ENCODE peak calls at places on chromosome 18, in ten cellular contexts. J is A549, T is cardiac muscle cell, S is keratinocyte, V is heart right ventricle, X is left lung, U is uterus, Y is tibial nerve, M is neural progenitor cell, K is DND-41. G is an unnamed sample. For H3K4me1, the result is how much of the 10 kb centered on the place peaks cover.

GRCh38 chr18:48929951-48930713 is 20.6 kb downstream of the SMAD7 start:
- DNase-seq in J (peak), Y (no peak), X (no peak), K (no peak), S (no peak), V (no peak), T (peak), U (no peak), M (peak), G (peak)

GRCh38 chr18:58325521-58325908 is 281.5 kb downstream of the NEDD4L start:
- DNase-seq in J (no peak), T (no peak), X (no peak), V (no peak), K (no peak), Y (no peak), U (no peak), M (no peak), S (no peak), G (no peak)

GRCh38 chr18:2847341-2848144 is 737 bp downstream of the EMILIN2 start:
- DNase-seq in J (no peak), U (peak), T (peak), S (no peak), X (peak), V (peak), Y (no peak), M (peak), K (no peak), G (no peak)

GRCh38 chr18:39487932-39488331 is 1922.3 kb upstream of the CELF4 start:
- DNase-seq in S (no peak), M (no peak), K (no peak), J (no peak), V (no peak), X (no peak), T (no peak), Y (no peak), U (no peak), G (no peak)

GRCh38 chr18:41842886-41843285 is 112.1 kb upstream of the PIK3C3 start:
- DNase-seq in V (no peak), X (no peak), T (peak), M (no peak), J (no peak), Y (no peak), U (no peak), K (no peak), S (no peak), G (no peak)

GRCh38 chr18:40974448-40974847 is 980.6 kb upstream of the PIK3C3 start:
- DNase-seq in S (no peak), M (no peak), Y (no peak), U (no peak), K (no peak), T (no peak), V (no peak), J (no peak), X (no peak), G (no peak)

GRCh38 chr18:79883461-79884295 is 67.8 kb downstream of the SLC66A2 start:
- DNase-seq in T (no peak), S (no peak), X (no peak), K (no peak), Y (no peak), U (no peak), M (no peak), V (no peak), J (no peak), G (no peak)

GRCh38 chr18:50151876-50152275 is 43.1 kb downstream of the MYO5B start:
- DNase-seq in J (no peak), Y (no peak), K (no peak), V (no peak), S (no peak), M (no peak), U (no peak), T (peak), X (no peak), G (no peak)

GRCh38 chr18:46578987-46579386 is 78.0 kb downstream of the LOXHD1 start:
- DNase-seq in S (no peak), V (no peak), X (no peak), M (no peak), U (no peak), K (no peak), T (no peak), Y (no peak), J (no peak), G (no peak)

GRCh38 chr18:10476430-10476829 is 22.0 kb downstream of the APCDD1 start:
- DNase-seq in V (no peak), J (no peak), Y (no peak), X (no peak), U (no peak), K (no peak), T (no peak), S (no peak), M (no peak), G (no peak)

GRCh38 chr18:48862116-48862515 is 88.6 kb downstream of the SMAD7 start:
- DNase-seq in M (no peak), K (no peak), U (no peak), T (no peak), J (no peak), X (no peak), S (no peak), Y (no peak), V (no peak), G (no peak)

GRCh38 chr18:10410472-10411300 is 43.7 kb upstream of the APCDD1 start:
- DNase-seq in Y (no peak), M (peak), K (no peak), X (no peak), S (no peak), J (no peak), T (no peak), U (no peak), V (no peak), G (no peak)

GRCh38 chr18:59432796-59433195 is 73.7 kb upstream of the LMAN1 start:
- DNase-seq in M (no peak), V (no peak), S (no peak), Y (no peak), U (no peak), J (no peak), X (no peak), K (no peak), T (no peak), G (no peak)

GRCh38 chr18:64019922-64020756 is 50.3 kb downstream of the SERPINB8 start:
- DNase-seq in M (no peak), U (no peak), J (no peak), X (no peak), T (no peak), V (no peak), Y (no peak), S (no peak), K (no peak), G (no peak)

GRCh38 chr18:78995740-78996395 is 16.2 kb downstream of the SALL3 start:
- DNase-seq in T (no peak), Y (no peak), U (no peak), X (no peak), V (no peak), J (no peak), S (no peak), K (no peak), M (no peak), G (no peak)

GRCh38 chr18:9868857-9869712 is 16.7 kb upstream of the TXNDC2 start:
- DNase-seq in Y (no peak), U (no peak), T (peak), M (no peak), S (no peak), V (no peak), X (no peak), J (no peak), K (no peak), G (peak)

GRCh38 chr18:79925656-79925979 is 25.8 kb downstream of the SLC66A2 start:
- DNase-seq in Y (no peak), S (no peak), X (peak), U (no peak), K (no peak), J (no peak), M (no peak), V (no peak), T (no peak), G (no peak)

GRCh38 chr18:70072678-70073077 is 125.0 kb upstream of the CD226 start:
- DNase-seq in J (peak), K (no peak), Y (no peak), T (peak), V (no peak), X (no peak), M (no peak), S (no peak), U (no peak), G (no peak)

GRCh38 chr18:67133669-67134068 is 382.9 kb downstream of the DSEL start:
- DNase-seq in X (no peak), V (no peak), J (no peak), T (no peak), K (no peak), U (no peak), S (no peak), M (no peak), Y (no peak), G (no peak)

GRCh38 chr18:37586641-37587225 is 21.1 kb upstream of the CELF4 start:
- DNase-seq in M (peak), X (no peak), S (no peak), K (no peak), V (no peak), T (no peak), Y (no peak), J (no peak), U (no peak), G (no peak)

GRCh38 chr18:51621103-51621969 is 423.9 kb upstream of the MEX3C start:
- DNase-seq in X (no peak), V (peak), K (peak), U (no peak), T (peak), Y (peak), S (no peak), J (peak), M (peak), G (peak)

GRCh38 chr18:5720132-5720531 is 175.2 kb downstream of the TMEM200C start:
- DNase-seq in M (no peak), J (no peak), U (no peak), V (no peak), Y (no peak), X (no peak), K (no peak), S (no peak), T (no peak), G (no peak)

GRCh38 chr18:77105021-77105420 is 27.6 kb downstream of the MBP start:
- DNase-seq in S (no peak), X (no peak), J (no peak), M (no peak), U (no peak), K (peak), V (no peak), T (no peak), Y (no peak), G (no peak)

GRCh38 chr18:48036641-48037421 is 106.4 kb upstream of the SMAD2 start:
- DNase-seq in T (peak), S (no peak), V (no peak), J (no peak), K (no peak), Y (no peak), X (peak), U (no peak), M (no peak), G (no peak)

GRCh38 chr18:47817017-47817911 is 113.2 kb downstream of the SMAD2 start:
- DNase-seq in K (no peak), V (no peak), S (no peak), M (no peak), J (no peak), U (no peak), Y (no peak), T (no peak), X (no peak), G (no peak)

GRCh38 chr18:24986611-24987270 is 365.2 kb downstream of the ZNF521 start:
- DNase-seq in Y (no peak), M (peak), X (no peak), V (no peak), T (no peak), K (no peak), U (no peak), S (no peak), J (no peak), G (no peak)

GRCh38 chr18:70337139-70337972 is 48.5 kb downstream of the SOCS6 start:
- DNase-seq in X (peak), J (peak), S (peak), M (peak), U (no peak), K (no peak), V (no peak), Y (no peak), T (peak), G (peak)

GRCh38 chr18:3162181-3162580 is 57.6 kb downstream of the MYOM1 start:
- DNase-seq in T (no peak), J (no peak), S (peak), U (no peak), X (no peak), K (no peak), Y (no peak), M (no peak), V (no peak), G (no peak)

GRCh38 chr18:78722959-78723706 is 256.5 kb upstream of the SALL3 start:
- DNase-seq in J (no peak), M (no peak), V (no peak), K (no peak), X (peak), S (no peak), U (peak), T (no peak), Y (no peak), G (no peak)

DNA sequence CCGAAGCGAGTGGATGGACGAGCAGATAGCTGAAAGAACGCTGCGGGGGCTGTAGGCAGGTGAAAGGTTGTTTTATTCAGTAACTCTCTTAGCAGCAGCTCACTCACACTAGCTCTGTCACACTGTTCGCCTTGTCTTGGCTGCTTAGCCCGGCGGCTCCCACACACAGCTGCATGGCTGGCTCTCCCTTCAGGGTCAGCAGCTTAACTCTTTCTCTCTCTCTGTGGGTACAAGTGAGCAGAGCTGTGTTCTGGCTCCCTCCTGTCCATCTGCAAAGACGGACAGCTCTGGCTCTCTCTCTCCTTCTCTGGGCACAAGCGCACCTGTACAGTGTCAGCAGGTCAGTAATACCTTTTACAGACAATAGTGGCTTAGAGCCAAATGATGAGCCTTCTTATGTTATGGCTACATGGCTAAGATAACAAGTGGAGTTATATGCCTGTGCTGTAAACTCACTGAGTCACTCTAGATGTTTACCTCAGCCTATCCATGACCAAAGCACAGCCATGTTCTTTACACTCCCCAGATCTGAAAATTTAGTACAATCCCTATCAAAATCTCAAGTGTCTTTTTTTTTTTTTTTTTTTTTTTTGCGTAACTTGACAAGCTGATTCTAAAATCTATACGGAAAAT is 149.3 kb downstream of the GALNT1 start:
- DNase-seq in U (peak), V (no peak), T (peak), X (no peak), J (no peak), M (peak), Y (no peak), K (no peak), S (no peak), G (no peak)
- H3K4me3 ChIP-seq in U (peak), V (no peak), T (no peak), X (no peak), J (no peak), M (no peak), Y (no peak), K (no peak), S (no peak), G (no peak)

DNA sequence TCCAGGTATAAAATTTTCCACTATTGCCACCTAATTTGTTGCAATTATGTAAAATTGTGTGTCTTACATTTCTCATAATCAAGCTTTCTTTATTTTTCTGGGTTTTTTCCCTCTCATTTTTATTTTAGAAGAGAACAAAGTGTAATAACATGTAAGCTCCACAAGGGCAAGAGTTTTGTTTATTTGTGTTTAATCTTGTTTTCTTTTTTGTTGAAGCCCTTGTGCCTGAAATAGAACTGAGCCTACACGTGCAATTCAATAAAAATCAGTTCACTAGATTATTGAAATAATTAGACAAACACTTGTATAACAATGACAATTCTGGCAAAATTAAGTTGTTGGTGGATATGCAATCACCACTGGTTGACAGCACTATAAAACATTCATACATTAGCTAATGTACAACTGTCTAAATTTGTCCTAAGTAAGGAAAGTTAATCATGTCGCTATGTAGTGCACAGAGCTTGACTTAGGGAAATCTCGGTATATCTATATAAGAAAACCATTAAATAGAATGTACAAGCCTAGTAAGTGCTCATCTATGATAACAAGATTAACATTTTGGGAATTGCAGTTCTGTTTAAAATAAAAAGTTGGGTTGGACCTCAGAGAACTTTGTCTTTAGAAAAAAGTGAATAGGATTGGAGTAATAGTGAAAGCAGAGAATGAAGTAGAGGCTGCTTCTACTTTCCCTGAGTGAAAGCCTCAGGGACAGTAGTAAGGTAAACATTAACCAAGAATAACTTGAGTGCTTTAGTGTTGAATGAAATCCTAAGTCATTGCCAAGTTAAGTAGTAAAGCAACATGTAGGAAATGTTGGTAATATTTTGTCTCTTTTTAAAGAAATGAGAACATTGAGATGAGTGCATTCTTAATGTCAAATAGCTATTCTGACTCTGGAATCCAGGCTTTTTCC is 37.4 kb upstream of the NOL4 start:
- DNase-seq in J (no peak), K (no peak), X (no peak), Y (no peak), S (no peak), V (no peak), T (no peak), M (no peak), U (no peak), G (no peak)
- TF ChIP-seq CTCF in J (no peak), K (no peak), X (no peak), Y (no peak), S (no peak), V (no peak), T (no peak), M (no peak), U (no peak), G (peak)

GRCh38 chr18:23458830-23459529 is 5.9 kb downstream of the RIOK3 start:
- DNase-seq in Y (no peak), V (no peak), X (no peak), J (no peak), T (peak), S (no peak), U (no peak), M (no peak), K (no peak), G (no peak)
- H3K4me1 ChIP-seq in Y (under half), V (half or more), X (half or more), J (under half), T (under half), S (under half), U (under half), M (under half), K (under half), G (under half)

DNA sequence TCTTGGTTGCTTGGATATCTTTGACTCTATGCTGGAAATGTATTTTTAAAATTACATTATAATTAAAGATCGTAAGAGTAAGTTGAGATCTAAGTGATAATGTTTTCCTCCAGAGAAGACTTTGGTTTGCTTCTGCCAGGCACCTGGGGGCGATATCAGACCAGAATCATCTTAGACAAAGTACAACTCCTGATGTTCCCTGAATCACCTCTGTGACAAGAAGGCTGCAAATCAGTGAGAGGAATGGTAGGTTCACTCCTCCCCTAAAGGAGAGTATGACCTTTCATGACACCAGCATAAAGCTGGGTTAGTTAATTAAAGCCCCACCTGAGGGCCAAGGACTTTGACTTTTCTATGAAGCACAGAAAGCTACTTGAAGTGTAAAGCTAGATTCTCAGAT is 114.4 kb upstream of the DTNA start:
- DNase-seq in U (no peak), K (no peak), T (peak), S (no peak), V (no peak), J (peak), M (peak), Y (no peak), X (no peak), G (no peak)
- H3K4me3 ChIP-seq in U (no peak), K (no peak), T (no peak), S (no peak), V (peak), J (no peak), M (no peak), Y (no peak), X (no peak), G (no peak)

GRCh38 chr18:12479982-12480381 is 72.3 kb downstream of the PRELID3A start:
- DNase-seq in S (no peak), X (no peak), M (no peak), U (no peak), T (no peak), K (no peak), V (no peak), J (no peak), Y (no peak), G (no peak)

GRCh38 chr18:12477606-12478005 is 69.9 kb downstream of the PRELID3A start:
- DNase-seq in T (no peak), S (no peak), U (no peak), X (no peak), V (no peak), Y (no peak), K (no peak), J (no peak), M (no peak), G (no peak)

GRCh38 chr18:12474876-12475275 is 67.1 kb downstream of the PRELID3A start:
- DNase-seq in X (no peak), J (no peak), S (no peak), Y (no peak), T (no peak), M (no peak), U (no peak), K (no peak), V (no peak), G (no peak)

GRCh38 chr18:12476955-12477354 is 69.2 kb downstream of the PRELID3A start:
- DNase-seq in X (no peak), M (no peak), J (no peak), U (no peak), T (no peak), S (no peak), Y (no peak), V (no peak), K (peak), G (no peak)

GRCh38 chr18:12478269-12479057 is 70.7 kb downstream of the PRELID3A start:
- DNase-seq in U (no peak), M (no peak), V (no peak), X (no peak), S (no peak), K (no peak), Y (no peak), T (no peak), J (no peak), G (peak)
- TF ChIP-seq CTCF in U (no peak), M (no peak), V (no peak), X (no peak), S (no peak), K (peak), Y (no peak), T (no peak), J (no peak), G (peak)

GRCh38 chr18:62878305-62878704 is 163.0 kb downstream of the PHLPP1 start:
- DNase-seq in M (no peak), X (no peak), U (no peak), V (no peak), Y (no peak), S (no peak), J (peak), T (no peak), K (no peak), G (no peak)
- H3K4me1 ChIP-seq in M (under half), X (under half), U (under half), V (under half), Y (under half), S (under half), J (half or more), T (under half), K (under half), G (under half)

G was measured in BE2C.